ENCODE peak calls at places on chromosomes 12 and 14, in seven cellular contexts. V, U, K, D, G, Q and M are unnamed samples.

GRCh38 chr12:108268397-108268796 is 70.7 kb downstream of the CMKLR1 start:
- DNase-seq in Q (no peak), V (no peak), G (no peak), K (no peak), D (no peak), U (no peak), M (no peak)

GRCh38 chr14:69797573-69798338 is 715 bp upstream of the SLC10A1 start:
- DNase-seq in G (no peak), K (no peak), V (no peak), U (no peak), D (no peak), Q (no peak), M (no peak)

GRCh38 chr12:95130096-95130495 is 56.7 kb upstream of the NR2C1 start:
- DNase-seq in U (no peak), D (no peak), V (no peak), G (no peak), K (no peak), Q (no peak), M (no peak)

GRCh38 chr14:44149597-44149996 is 357.5 kb downstream of the FSCB start:
- DNase-seq in U (no peak), G (peak), K (no peak), V (no peak), Q (peak), D (peak), M (no peak)

GRCh38 chr14:38391334-38391733 is 135.4 kb upstream of the CLEC14A start:
- DNase-seq in Q (peak), U (no peak), D (no peak), V (peak), G (no peak), K (no peak), M (no peak)

GRCh38 chr12:111942557-111942956 is 70.4 kb downstream of the TMEM116 start:
- DNase-seq in V (peak), U (peak), G (no peak), D (no peak), Q (peak), K (no peak), M (peak)

GRCh38 chr14:69481815-69482568 is 2.5 kb upstream of the PLEKHD1 start:
- DNase-seq in V (no peak), G (no peak), D (no peak), Q (no peak), K (no peak), U (no peak), M (no peak)

GRCh38 chr14:92898732-92899131 is 24.2 kb upstream of the CHGA start:
- DNase-seq in Q (no peak), U (no peak), V (no peak), K (no peak), D (no peak), G (no peak), M (no peak)

GRCh38 chr12:131314524-131315090 is 360.9 kb downstream of the ADGRD1 start:
- DNase-seq in K (no peak), V (no peak), U (no peak), G (no peak), D (no peak), Q (no peak), M (no peak)

GRCh38 chr14:70140614-70141013 is 48.1 kb downstream of the SLC8A3 start:
- DNase-seq in G (no peak), K (no peak), V (no peak), Q (no peak), D (no peak), U (no peak), M (no peak)

GRCh38 chr14:105064721-105065143 is 498 bp downstream of the GPR132 start:
- DNase-seq in K (no peak), Q (peak), G (no peak), D (no peak), U (no peak), V (no peak), M (no peak)

GRCh38 chr14:39107624-39108023 is 4.6 kb upstream of the SEC23A start:
- DNase-seq in D (no peak), V (peak), Q (peak), G (no peak), K (no peak), U (no peak), M (no peak)

GRCh38 chr14:35821546-35822411 is 4.4 kb upstream of the BRMS1L start:
- DNase-seq in D (peak), Q (peak), U (no peak), G (no peak), K (no peak), V (peak), M (no peak)

GRCh38 chr12:13583630-13584029 is 387.1 kb downstream of the EMP1 start:
- DNase-seq in K (no peak), U (no peak), G (no peak), Q (no peak), D (no peak), V (no peak), M (no peak)

GRCh38 chr12:105835505-105835904 is 303.2 kb downstream of the NUAK1 start:
- DNase-seq in K (no peak), D (no peak), U (no peak), Q (no peak), V (no peak), G (no peak), M (no peak)

GRCh38 chr14:104895786-104896642 is 28.7 kb upstream of the PLD4 start:
- DNase-seq in G (no peak), U (no peak), V (no peak), D (peak), Q (no peak), K (no peak), M (no peak)

GRCh38 chr12:58931518-58931917 is 11.2 kb upstream of the LRIG3 start:
- DNase-seq in Q (no peak), G (no peak), K (no peak), U (no peak), V (no peak), D (no peak), M (no peak)
- TF ChIP-seq CTCF in Q (peak), G (no peak), K (no peak), U (no peak), V (peak), D (no peak), M (no peak)

GRCh38 chr12:120845696-120846095 is 58.5 kb downstream of the SPPL3 start:
- DNase-seq in U (no peak), V (no peak), G (no peak), K (no peak), Q (no peak), D (no peak), M (no peak)

GRCh38 chr12:120846721-120847120 is 57.4 kb downstream of the SPPL3 start:
- DNase-seq in D (no peak), U (no peak), G (no peak), K (no peak), V (no peak), Q (no peak), M (peak)

GRCh38 chr12:120844297-120844696 is 59.9 kb downstream of the SPPL3 start:
- DNase-seq in D (no peak), U (no peak), G (no peak), Q (no peak), K (no peak), V (no peak), M (no peak)

GRCh38 chr12:120843472-120843871 is 60.7 kb downstream of the SPPL3 start:
- DNase-seq in V (no peak), D (no peak), G (no peak), K (no peak), Q (no peak), U (no peak), M (no peak)

DNA sequence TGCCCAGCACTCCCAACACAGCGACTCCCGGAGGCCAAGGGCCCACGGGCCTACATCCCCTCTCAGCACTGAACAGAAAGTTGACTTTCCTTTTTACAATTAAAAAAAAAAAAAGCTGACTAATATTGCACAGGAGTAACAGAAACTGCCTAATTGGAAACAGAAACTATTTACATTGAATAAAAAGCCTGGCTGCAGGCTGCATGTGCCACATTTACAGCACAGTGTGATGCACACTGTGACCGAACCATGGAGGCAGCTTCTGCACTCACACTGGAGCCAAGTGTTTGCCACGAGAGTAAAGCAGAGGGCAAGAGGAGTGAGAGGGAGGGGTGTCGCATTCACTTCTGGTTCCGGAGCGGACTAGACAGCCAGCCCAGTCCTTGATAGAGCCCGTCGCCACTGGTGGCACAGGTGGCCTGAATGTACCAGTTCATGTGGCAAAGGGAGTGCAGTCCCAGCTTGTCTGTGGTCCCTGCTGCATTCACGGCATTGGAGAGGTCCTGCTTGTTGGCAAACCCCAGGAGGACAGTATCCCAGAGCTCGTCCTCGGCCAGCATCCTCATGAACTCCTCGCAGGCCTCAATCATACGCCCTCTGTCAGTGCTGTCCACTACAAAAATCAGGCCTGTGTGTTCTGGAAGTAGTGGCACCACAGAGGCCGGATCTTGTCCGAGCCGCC is 59.2 kb downstream of the SPPL3 start:
- DNase-seq in G (no peak), D (no peak), U (no peak), Q (no peak), K (no peak), V (no peak), M (no peak)
- TF ChIP-seq CTCF in G (no peak), D (no peak), U (no peak), Q (no peak), K (no peak), V (no peak), M (no peak)

GRCh38 chr14:23562822-23563472 is 4.6 kb downstream of the AP1G2 start:
- DNase-seq in G (peak), V (no peak), Q (peak), U (no peak), K (no peak), D (peak), M (no peak)

GRCh38 chr14:23561873-23562821 is 5.4 kb downstream of the AP1G2 start:
- DNase-seq in Q (peak), G (no peak), K (no peak), U (no peak), D (no peak), V (no peak), M (no peak)

GRCh38 chr14:23564876-23565275 is 2.7 kb downstream of the AP1G2 start:
- DNase-seq in K (no peak), Q (no peak), V (no peak), U (no peak), G (no peak), D (no peak), M (no peak)

GRCh38 chr14:23564181-23564812 is 3.3 kb downstream of the AP1G2 start:
- DNase-seq in V (no peak), K (no peak), Q (no peak), D (no peak), G (no peak), U (no peak), M (no peak)

DNA sequence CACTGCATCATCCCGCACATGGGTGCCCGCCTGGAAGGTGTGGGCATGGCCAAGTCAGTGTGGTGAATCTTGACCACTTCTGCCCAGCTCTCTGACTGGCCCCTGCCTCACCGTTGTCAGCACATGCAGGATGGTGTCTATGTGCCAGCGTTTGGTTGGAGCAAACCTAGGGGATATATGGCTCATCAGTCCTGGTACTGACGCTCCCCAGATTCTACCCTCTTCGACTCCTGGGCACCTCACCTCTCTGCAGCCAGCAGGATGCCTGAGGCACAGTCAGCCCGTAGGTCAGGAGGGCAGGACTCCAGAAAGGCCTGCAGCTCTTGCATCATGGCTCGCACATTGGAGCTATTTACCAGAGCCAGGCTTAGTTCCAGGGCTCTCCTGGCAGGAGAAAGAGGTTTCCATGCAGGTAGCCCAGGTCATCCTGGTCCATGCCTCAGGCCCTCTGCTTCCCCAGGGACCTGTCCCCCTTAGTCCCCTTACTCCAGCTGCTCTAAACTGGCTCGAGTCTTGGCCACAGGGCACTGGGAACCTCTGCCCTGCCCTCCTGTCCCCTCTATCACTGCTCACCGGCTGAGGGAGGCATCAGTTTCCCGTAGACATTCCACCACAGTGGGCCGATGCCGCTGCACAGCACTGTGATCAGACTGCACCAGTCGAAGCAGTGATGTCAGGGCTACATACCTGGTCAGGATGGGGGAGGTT is 4.0 kb downstream of the AP1G2 start:
- DNase-seq in U (no peak), V (no peak), K (no peak), D (no peak), Q (no peak), G (no peak), M (no peak)
- TF ChIP-seq CTCF in U (no peak), V (no peak), K (no peak), D (no peak), Q (no peak), G (no peak), M (no peak)

DNA sequence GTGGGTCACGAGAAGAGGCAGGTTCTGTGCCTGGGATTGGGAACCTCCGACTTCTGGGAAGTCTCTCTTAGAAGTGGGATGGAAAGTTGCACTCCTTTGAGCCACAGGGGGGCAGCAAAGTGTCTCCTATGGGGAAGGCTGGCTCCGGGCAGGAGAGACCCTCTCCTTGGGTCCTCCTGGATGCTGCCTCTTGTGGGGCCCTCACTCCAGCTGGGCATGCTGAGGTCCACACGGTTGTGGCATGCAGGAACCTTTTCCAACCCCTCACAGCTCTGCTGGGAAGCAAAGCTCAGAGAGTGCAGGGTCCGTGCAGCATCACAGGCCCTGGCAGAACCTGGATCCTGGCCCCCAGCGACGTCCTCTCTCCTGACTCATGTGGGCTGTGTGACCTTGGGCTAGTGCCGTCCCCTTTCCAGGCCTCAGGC is 17.4 kb downstream of the SDSL start:
- DNase-seq in G (peak), V (peak), Q (peak), K (no peak), U (no peak), D (peak), M (no peak)
- TF ChIP-seq CTCF in G (peak), V (peak), Q (peak), K (peak), U (peak), D (peak), M (peak)

DNA sequence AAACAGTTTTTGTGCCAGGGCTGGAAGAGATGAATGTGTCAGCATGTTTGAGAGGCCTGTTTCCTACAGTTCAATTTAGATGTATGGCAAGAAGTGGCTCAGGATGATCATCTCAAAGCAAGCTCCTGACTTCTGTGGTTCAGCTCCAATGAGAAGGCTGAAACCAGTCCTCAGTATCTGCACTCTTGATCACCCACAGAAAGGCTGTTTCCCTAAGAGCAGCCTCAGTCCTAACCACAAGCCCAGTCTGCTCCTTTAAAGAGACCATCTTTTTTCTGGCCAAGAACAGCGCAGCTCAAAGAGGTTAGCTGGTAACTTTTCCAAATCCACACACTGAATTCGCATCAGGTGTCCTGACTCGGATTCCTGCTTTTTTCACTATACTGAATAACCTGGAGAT is 19.2 kb downstream of the CSRP2 start:
- DNase-seq in Q (no peak), D (no peak), U (no peak), G (no peak), V (no peak), K (no peak), M (no peak)
- TF ChIP-seq CTCF in Q (no peak), D (no peak), U (no peak), G (no peak), V (no peak), K (no peak), M (no peak)

GRCh38 chr12:57519758-57520007 is 631 bp downstream of the DDIT3 start:
- DNase-seq in Q (no peak), D (no peak), K (no peak), U (no peak), G (no peak), V (no peak), M (no peak)
- TF ChIP-seq CTCF in Q (no peak), D (no peak), K (no peak), U (no peak), G (no peak), V (no peak), M (no peak)